ENCODE peak calls at places on chromosomes 13 and 19, in four cellular contexts. One of them, this sample, is unnamed.

GRCh38 chr19:41327499-41328156 is 17.7 kb downstream of the CCDC97 start:
- DNase-seq in upper lobe of right lung: peak; percentile 96
- DNase-seq in colonic mucosa: peak; percentile 81
- DNase-seq in WERI-Rb-1: no peak
- DNase-seq in this sample: no peak

GRCh38 chr13:68375004-68375403 is 1144.9 kb upstream of the PCDH9 start:
- DNase-seq in upper lobe of right lung: no peak
- DNase-seq in WERI-Rb-1: no peak
- DNase-seq in colonic mucosa: no peak
- DNase-seq in this sample: no peak

GRCh38 chr13:39411501-39411900 is 191.5 kb downstream of the LHFPL6 start:
- DNase-seq in colonic mucosa: no peak
- DNase-seq in upper lobe of right lung: no peak
- DNase-seq in WERI-Rb-1: no peak
- DNase-seq in this sample: no peak

GRCh38 chr13:94416454-94417080 is 62.9 kb downstream of the DCT start:
- DNase-seq in upper lobe of right lung: no peak
- DNase-seq in WERI-Rb-1: peak; percentile 92
- DNase-seq in colonic mucosa: no peak
- DNase-seq in this sample: no peak

GRCh38 chr19:33052352-33052972 is 12.2 kb downstream of the RHPN2 start:
- DNase-seq in colonic mucosa: peak; percentile 72
- DNase-seq in WERI-Rb-1: no peak
- DNase-seq in upper lobe of right lung: no peak
- DNase-seq in this sample: no peak

GRCh38 chr19:51096473-51097165 is 11.6 kb downstream of the CTU1 start:
- DNase-seq in upper lobe of right lung: no peak
- DNase-seq in WERI-Rb-1: no peak
- DNase-seq in colonic mucosa: no peak
- DNase-seq in this sample: no peak

GRCh38 chr13:33204130-33204927 is 81.2 kb downstream of the STARD13 start:
- DNase-seq in upper lobe of right lung: no peak
- DNase-seq in WERI-Rb-1: no peak
- DNase-seq in colonic mucosa: no peak
- DNase-seq in this sample: no peak

GRCh38 chr19:58021541-58022282 is 12.1 kb upstream of the ZSCAN1 start:
- DNase-seq in upper lobe of right lung: no peak
- DNase-seq in WERI-Rb-1: peak; percentile 84
- DNase-seq in colonic mucosa: peak; percentile 64
- DNase-seq in this sample: no peak

GRCh38 chr13:97385146-97385545 is 48.8 kb upstream of the RAP2A start:
- DNase-seq in upper lobe of right lung: no peak
- DNase-seq in WERI-Rb-1: no peak
- DNase-seq in colonic mucosa: no peak
- DNase-seq in this sample: no peak

GRCh38 chr13:98026457-98026857 is 73.0 kb downstream of the IPO5 start:
- DNase-seq in upper lobe of right lung: no peak
- DNase-seq in WERI-Rb-1: peak; percentile 68
- DNase-seq in colonic mucosa: no peak
- DNase-seq in this sample: no peak

GRCh38 chr13:50068508-50068907 is 53.3 kb downstream of the KCNRG start:
- DNase-seq in upper lobe of right lung: no peak
- DNase-seq in WERI-Rb-1: no peak
- DNase-seq in colonic mucosa: no peak
- DNase-seq in this sample: no peak

GRCh38 chr19:16078311-16078758 is 2.0 kb downstream of the TPM4 start:
- DNase-seq in colonic mucosa: no peak
- DNase-seq in upper lobe of right lung: peak; percentile 32
- DNase-seq in WERI-Rb-1: peak; percentile 77
- DNase-seq in this sample: no peak

GRCh38 chr19:33430674-33431277 is 57.3 kb downstream of the CEBPG start:
- DNase-seq in WERI-Rb-1: peak; percentile 88
- DNase-seq in colonic mucosa: peak; percentile 68
- DNase-seq in upper lobe of right lung: peak; percentile 83
- DNase-seq in this sample: peak; percentile 34

GRCh38 chr13:97226788-97227627 is 4.9 kb downstream of the MBNL2 start:
- DNase-seq in upper lobe of right lung: no peak
- DNase-seq in colonic mucosa: peak; percentile 74
- DNase-seq in WERI-Rb-1: no peak
- DNase-seq in this sample: no peak

GRCh38 chr19:4800591-4801081 is 9.1 kb downstream of the FEM1A start:
- DNase-seq in colonic mucosa: no peak
- DNase-seq in upper lobe of right lung: peak; percentile 92
- DNase-seq in WERI-Rb-1: no peak
- DNase-seq in this sample: no peak

GRCh38 chr13:30128591-30128990 is 178.8 kb downstream of the KATNAL1 start:
- DNase-seq in WERI-Rb-1: no peak
- DNase-seq in upper lobe of right lung: no peak
- DNase-seq in colonic mucosa: no peak
- DNase-seq in this sample: no peak

GRCh38 chr13:80334582-80335260 is 6.2 kb downstream of the SPRY2 start:
- DNase-seq in WERI-Rb-1: no peak
- DNase-seq in upper lobe of right lung: no peak
- DNase-seq in colonic mucosa: no peak
- DNase-seq in this sample: no peak

GRCh38 chr19:58554494-58555368 is at the start of gene CHMP2A:
- DNase-seq in colonic mucosa: peak; percentile 99
- DNase-seq in WERI-Rb-1: peak; percentile 98
- DNase-seq in upper lobe of right lung: peak; percentile 99
- DNase-seq in this sample: peak; percentile 90

GRCh38 chr13:91133941-91134772 is 213.3 kb upstream of the MIR17HG start:
- DNase-seq in upper lobe of right lung: no peak
- DNase-seq in WERI-Rb-1: peak; percentile 72
- DNase-seq in colonic mucosa: peak; percentile 44
- DNase-seq in this sample: peak; percentile 4

GRCh38 chr13:113624235-113624587 is 33.8 kb downstream of the ATP4B start:
- DNase-seq in colonic mucosa: no peak
- DNase-seq in WERI-Rb-1: no peak
- DNase-seq in upper lobe of right lung: no peak
- DNase-seq in this sample: no peak
- H3K27ac ChIP-seq in colonic mucosa: no peak overlapping the region
- H3K27ac ChIP-seq in WERI-Rb-1: no peak overlapping the region
- H3K27ac ChIP-seq in upper lobe of right lung: no peak overlapping the region
- H3K27ac ChIP-seq in this sample: no peak overlapping the region

DNA sequence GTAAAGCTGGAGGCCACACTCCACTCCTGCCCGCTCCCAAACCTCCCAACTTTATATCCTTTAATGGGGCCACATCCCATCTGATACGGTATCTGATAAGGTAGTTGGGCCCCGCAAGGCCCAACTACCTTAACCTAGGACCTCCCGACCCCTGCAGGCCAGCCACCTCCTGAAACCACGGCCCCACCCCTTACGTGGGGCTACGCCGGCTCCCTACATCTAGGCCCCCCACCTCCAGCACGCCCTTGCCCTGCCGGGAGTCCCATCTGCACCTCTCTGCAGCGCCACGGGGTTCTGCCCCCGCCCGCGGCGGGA is 2.2 kb downstream of the IGFLR1 start:
- DNase-seq in upper lobe of right lung: no peak
- DNase-seq in WERI-Rb-1: no peak
- DNase-seq in colonic mucosa: no peak
- DNase-seq in this sample: no peak
- TF ChIP-seq CTCF in upper lobe of right lung: no peak
- TF ChIP-seq CTCF in WERI-Rb-1: no peak
- TF ChIP-seq CTCF in colonic mucosa: no peak
- TF ChIP-seq CTCF in this sample: no peak

GRCh38 chr19:38837656-38838121 is 6.1 kb upstream of the ECH1 start:
- DNase-seq in colonic mucosa: no peak
- DNase-seq in WERI-Rb-1: no peak
- DNase-seq in upper lobe of right lung: no peak
- DNase-seq in this sample: no peak
- H3K27ac ChIP-seq in colonic mucosa: no peak overlapping the region
- H3K27ac ChIP-seq in WERI-Rb-1: no peak overlapping the region
- H3K27ac ChIP-seq in upper lobe of right lung: peak overlapping the region; percentile 36
- H3K27ac ChIP-seq in this sample: peak overlapping the region; percentile 21

DNA sequence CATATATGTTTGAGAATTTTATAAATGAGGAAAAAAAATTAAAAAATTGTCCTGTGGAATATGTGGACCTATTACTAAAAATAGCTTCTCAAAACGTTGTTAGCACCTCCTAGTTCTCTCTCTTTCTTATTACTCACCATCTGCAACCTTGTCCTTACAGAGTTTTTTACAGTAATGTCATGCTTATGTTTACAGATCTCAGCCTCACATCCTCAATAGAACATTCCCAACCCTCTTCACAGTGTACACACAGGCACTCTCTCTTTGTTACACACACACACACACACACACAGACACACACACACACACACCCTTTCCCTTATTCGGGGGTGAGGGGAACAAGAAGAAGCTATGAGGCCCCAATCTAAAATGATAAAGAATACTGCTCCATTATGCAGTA is 197.7 kb downstream of the SLITRK6 start:
- DNase-seq in upper lobe of right lung: no peak
- DNase-seq in colonic mucosa: no peak
- DNase-seq in WERI-Rb-1: no peak
- DNase-seq in this sample: no peak
- TF ChIP-seq CTCF in upper lobe of right lung: no peak
- TF ChIP-seq CTCF in colonic mucosa: no peak
- TF ChIP-seq CTCF in WERI-Rb-1: no peak
- TF ChIP-seq CTCF in this sample: no peak

GRCh38 chr19:42392165-42392564 is 2.1 kb upstream of the CNFN start:
- DNase-seq in WERI-Rb-1: no peak
- DNase-seq in colonic mucosa: no peak
- DNase-seq in upper lobe of right lung: no peak
- DNase-seq in this sample: no peak

GRCh38 chr19:42388851-42389489 is 1.1 kb downstream of the CNFN start:
- DNase-seq in WERI-Rb-1: no peak
- DNase-seq in upper lobe of right lung: no peak
- DNase-seq in colonic mucosa: no peak
- DNase-seq in this sample: no peak

GRCh38 chr19:42389899-42390298 is at the start of gene CNFN:
- DNase-seq in upper lobe of right lung: no peak
- DNase-seq in WERI-Rb-1: no peak
- DNase-seq in colonic mucosa: no peak
- DNase-seq in this sample: no peak

DNA sequence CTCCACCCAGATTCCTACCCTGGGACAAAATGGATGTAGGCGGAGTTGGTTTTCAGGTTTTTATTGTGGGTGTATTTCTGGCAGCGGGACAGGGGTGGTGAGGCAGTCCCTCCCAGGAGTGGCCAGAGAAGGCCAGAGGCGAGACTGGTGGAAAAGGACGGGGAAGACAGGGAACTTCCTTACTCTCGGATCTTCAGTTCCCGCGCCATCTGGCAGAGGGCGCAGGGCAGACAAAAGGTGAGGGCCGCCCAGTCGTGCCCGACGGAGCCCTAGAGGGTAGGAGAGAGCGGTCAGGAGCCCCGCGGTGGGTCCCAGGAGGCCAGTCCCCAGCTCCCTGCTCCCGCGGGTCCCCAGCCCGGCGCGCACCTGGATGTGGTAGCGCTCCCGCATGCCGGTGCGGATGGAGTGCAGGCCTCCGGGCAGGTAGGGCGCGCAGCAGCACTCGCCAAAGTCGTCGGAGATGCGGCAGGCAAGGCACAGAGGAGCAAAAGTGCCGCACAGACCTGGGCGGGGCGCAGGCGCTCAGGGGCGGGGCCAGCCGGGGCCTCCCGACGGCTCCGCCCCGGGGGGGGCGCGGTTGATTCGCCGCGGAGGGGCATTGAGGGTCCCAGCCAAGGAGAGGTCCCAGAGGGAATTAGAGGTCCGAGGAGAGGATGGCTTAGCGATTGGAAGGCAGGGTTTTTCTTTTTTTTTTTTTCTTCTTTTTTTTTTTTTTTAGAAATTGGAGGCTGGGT is 3.0 kb downstream of the CNFN start:
- DNase-seq in WERI-Rb-1: peak; percentile 89
- DNase-seq in upper lobe of right lung: peak; percentile 85
- DNase-seq in colonic mucosa: peak; percentile 87
- DNase-seq in this sample: no peak
- H3K27ac ChIP-seq in WERI-Rb-1: peak overlapping the region; percentile 84
- H3K27ac ChIP-seq in upper lobe of right lung: no peak overlapping the region
- H3K27ac ChIP-seq in colonic mucosa: peak overlapping the region; percentile 70
- H3K27ac ChIP-seq in this sample: no peak overlapping the region